ENCODE peak calls at places on chromosomes 7 and 10, in seven cellular contexts. H is lung, S is HFFc6, C is cardiac muscle cell, U is GM10248, A is cardiac fibroblast, I is psoas muscle. X is an unnamed sample.

GRCh38 chr10:49647554-49647953 is 31.9 kb upstream of the C10orf53 start:
- DNase-seq in H (no peak), U (no peak), A (no peak), I (no peak), S (no peak), C (no peak), X (no peak)

GRCh38 chr10:320787-321186 is 185.5 kb downstream of the ZMYND11 start:
- DNase-seq in U (no peak), H (no peak), S (no peak), A (no peak), C (no peak), I (no peak), X (no peak)

GRCh38 chr7:106542550-106543220 is 118.3 kb downstream of the CCDC71L start:
- DNase-seq in H (peak; percentile 64), U (peak; percentile 64), S (peak; percentile 85), I (peak; percentile 20), A (peak; percentile 97), C (peak; percentile 66), X (peak; percentile 64)

GRCh38 chr10:131553121-131553520 is 241.6 kb upstream of the TCERG1L start:
- DNase-seq in I (no peak), U (no peak), H (no peak), S (no peak), A (no peak), C (no peak), X (no peak)

GRCh38 chr7:7920481-7920880 is 48.1 kb upstream of the GLCCI1 start:
- DNase-seq in H (no peak), C (no peak), S (no peak), I (no peak), A (no peak), U (peak; percentile 52), X (peak; percentile 51)

GRCh38 chr10:121185816-121186215 is 334.7 kb downstream of the WDR11 start:
- DNase-seq in H (no peak), I (no peak), U (no peak), A (no peak), C (no peak), S (no peak), X (no peak)

GRCh38 chr7:26398436-26399308 is 107.0 kb downstream of the SNX10 start:
- DNase-seq in A (peak; percentile 37), U (peak; percentile 87), S (no peak), I (peak; percentile 73), H (peak; percentile 54), C (peak; percentile 88), X (peak; percentile 87)

GRCh38 chr10:103451091-103451801 is 924 bp downstream of the CALHM2 start:
- DNase-seq in I (peak; percentile 77), A (peak; percentile 81), C (no peak), H (peak; percentile 59), S (peak; percentile 71), U (peak; percentile 53), X (peak; percentile 67)

GRCh38 chr7:158655931-158656441 is 48.6 kb downstream of the NCAPG2 start:
- DNase-seq in S (no peak), H (no peak), U (peak; percentile 85), C (no peak), A (no peak), I (no peak), X (peak; percentile 92)

GRCh38 chr10:122224159-122224558 is 46.9 kb upstream of the BTBD16 start:
- DNase-seq in A (no peak), U (no peak), S (no peak), H (no peak), C (no peak), I (no peak), X (no peak)

GRCh38 chr7:44633254-44634186 is 27.1 kb downstream of the OGDH start:
- DNase-seq in A (peak; percentile 97), C (no peak), I (peak; percentile 73), H (peak; percentile 71), U (peak; percentile 73), S (peak; percentile 97), X (peak; percentile 68)

GRCh38 chr10:21959998-21960397 is 43.5 kb downstream of the DNAJC1 start:
- DNase-seq in C (no peak), H (no peak), A (no peak), U (no peak), S (no peak), I (no peak), X (no peak)

DNA sequence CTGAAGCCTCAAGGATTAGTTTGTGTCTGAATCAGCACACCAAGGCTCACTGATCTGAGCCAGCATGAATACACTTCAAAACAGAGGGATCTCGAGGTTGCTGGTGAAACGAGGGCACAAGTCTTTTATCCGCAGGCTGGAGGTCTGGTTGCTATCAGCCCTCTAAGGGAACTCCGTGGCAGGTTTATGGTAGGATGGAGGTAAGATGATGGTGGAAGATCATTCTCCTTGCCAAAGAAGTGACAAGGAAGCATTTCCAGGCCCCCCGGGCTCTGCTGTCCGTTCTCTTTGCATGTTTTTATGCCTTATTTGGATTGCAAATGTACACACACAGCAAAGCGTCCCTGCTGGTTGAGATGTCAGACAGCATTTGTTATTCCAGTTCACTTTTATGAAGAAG is 268.3 kb downstream of the ARHGAP12 start:
- DNase-seq in C (no peak), I (no peak), A (no peak), H (no peak), U (no peak), S (no peak), X (no peak)
- TF ChIP-seq CTCF in C (no peak), I (no peak), A (no peak), H (no peak), U (no peak), S (no peak), X (no peak)

GRCh38 chr10:64059884-64060283 is 538.7 kb downstream of the REEP3 start:
- DNase-seq in U (no peak), C (no peak), I (no peak), H (no peak), S (no peak), A (no peak), X (no peak)
- TF ChIP-seq CTCF in U (no peak), C (no peak), I (no peak), H (no peak), S (no peak), A (no peak), X (no peak)

DNA sequence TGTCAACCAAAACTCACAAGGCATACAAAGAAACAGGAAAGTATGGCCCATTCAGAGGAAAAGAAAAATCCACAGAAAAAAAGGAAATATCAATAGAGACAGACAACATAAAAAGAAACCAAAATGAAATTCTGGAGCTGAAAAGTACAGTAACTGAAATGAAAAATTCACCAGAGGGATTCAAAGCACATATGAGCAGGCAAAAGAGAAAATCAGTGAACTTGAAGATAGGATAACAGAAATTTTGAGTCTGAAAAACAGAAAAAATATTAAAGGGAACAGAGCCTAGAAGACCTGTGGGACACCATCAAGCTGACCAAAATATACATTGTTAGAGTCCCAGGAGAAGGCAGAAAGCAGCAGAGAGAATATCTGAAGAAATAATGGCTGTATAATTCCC is 60.6 kb downstream of the XPNPEP1 start:
- DNase-seq in C (no peak), H (no peak), S (no peak), U (no peak), I (no peak), A (no peak), X (no peak)
- TF ChIP-seq CTCF in C (no peak), H (no peak), S (no peak), U (no peak), I (no peak), A (no peak), X (no peak)

DNA sequence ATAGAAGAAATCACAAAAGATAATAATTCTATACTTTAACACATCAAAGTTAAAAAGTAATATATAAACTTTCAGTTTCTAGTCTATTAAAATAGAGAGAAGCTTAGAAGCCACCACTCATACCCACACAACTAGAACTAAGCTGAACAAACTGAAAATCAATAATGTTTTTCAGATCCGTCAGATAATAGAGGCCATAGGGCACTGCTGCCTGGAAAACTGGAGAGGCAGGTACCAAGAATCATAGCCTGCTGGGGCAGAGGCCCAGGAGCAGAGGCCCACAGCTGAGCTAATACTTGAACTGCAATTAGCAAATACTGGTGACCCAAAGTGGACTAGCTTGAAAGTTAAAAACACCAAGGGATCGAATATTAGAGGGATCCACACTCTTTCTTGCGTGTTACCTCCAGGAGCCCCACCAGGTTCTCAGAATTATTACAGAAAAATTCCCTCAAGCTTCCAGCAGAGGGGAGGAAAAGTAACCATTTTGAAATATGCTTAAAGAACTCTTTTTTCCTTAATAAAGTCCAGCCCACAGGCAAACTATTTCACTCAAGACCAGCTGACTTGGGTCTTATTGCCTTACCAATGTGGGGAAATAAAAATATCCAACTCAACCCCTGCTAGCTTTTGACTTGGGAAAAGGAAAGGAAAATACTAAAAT is 774.1 kb upstream of the IGFBP3 start:
- DNase-seq in C (no peak), S (no peak), I (no peak), A (no peak), U (no peak), H (no peak), X (no peak)
- TF ChIP-seq CTCF in C (no peak), S (peak; percentile 66), I (no peak), A (peak; percentile 29), U (no peak), H (no peak), X (no peak)

GRCh38 chr7:107754642-107755041 is 10.7 kb downstream of the CBLL1 start:
- DNase-seq in C (no peak), S (no peak), U (no peak), A (no peak), I (no peak), H (no peak), X (no peak)
- TF ChIP-seq CTCF in C (peak; percentile 17), S (peak; percentile 52), U (no peak), A (peak; percentile 18), I (no peak), H (no peak), X (no peak)

DNA sequence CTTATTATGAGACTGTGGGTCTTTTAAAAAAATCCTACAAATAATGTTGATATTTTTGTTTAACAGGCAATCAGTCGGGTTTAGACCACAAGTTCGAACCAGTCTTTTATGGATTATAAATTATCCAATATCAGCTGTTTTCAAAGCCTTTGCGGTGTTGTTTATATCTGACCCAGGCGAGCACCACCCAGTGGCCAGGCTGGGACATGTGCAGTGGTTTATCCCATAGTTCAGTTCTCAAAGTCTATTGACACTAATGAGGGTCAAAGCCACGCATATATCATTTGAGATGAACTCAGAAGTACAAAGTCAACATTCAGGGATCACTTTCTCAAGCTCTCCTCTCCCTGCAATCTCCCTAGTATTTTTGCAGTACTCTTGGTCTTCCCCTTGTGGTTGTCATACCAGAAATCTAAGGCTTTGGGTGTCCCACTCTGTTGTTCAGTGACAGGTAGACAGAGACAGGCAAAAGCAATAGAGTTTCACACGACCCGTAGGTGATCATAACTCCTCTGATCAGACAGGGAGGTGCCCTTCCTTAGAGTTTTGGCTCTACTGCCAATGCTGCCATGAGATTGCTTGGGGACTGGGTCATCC is 117.4 kb upstream of the POM121L12 start:
- DNase-seq in S (no peak), I (no peak), H (no peak), A (no peak), U (no peak), C (no peak), X (no peak)
- TF ChIP-seq CTCF in S (peak; percentile 50), I (no peak), H (no peak), A (no peak), U (no peak), C (no peak), X (peak; percentile 54)

GRCh38 chr10:61900829-61901783 is at the start of gene ARID5B:
- DNase-seq in H (peak; percentile 37), I (no peak), U (peak; percentile 64), C (peak; percentile 73), A (peak; percentile 78), S (peak; percentile 51), X (peak; percentile 64)
- TF ChIP-seq CTCF in H (no peak), I (no peak), U (no peak), C (no peak), A (no peak), S (no peak), X (no peak)